ENCODE peak calls at places on chromosomes 6 and 20, in six cellular contexts. One of them, this sample, is unnamed. For H3K4me1, the result is how much of the 10 kb centered on the place peaks cover.

GRCh38 chr6:83536034-83536646 is 23.8 kb downstream of the PRSS35 start:
- DNase-seq in body of pancreas: peak
- DNase-seq in A549: peak
- DNase-seq in cardiac muscle cell: peak
- DNase-seq in breast epithelium: no peak
- DNase-seq in heart right ventricle: no peak
- DNase-seq in this sample: no peak

GRCh38 chr6:99790679-99791078 is 184.0 kb downstream of the PRDM13 start:
- DNase-seq in breast epithelium: no peak
- DNase-seq in A549: no peak
- DNase-seq in body of pancreas: no peak
- DNase-seq in cardiac muscle cell: no peak
- DNase-seq in heart right ventricle: no peak
- DNase-seq in this sample: no peak

GRCh38 chr6:26030716-26031115 is 56.5 kb upstream of the HFE start:
- DNase-seq in body of pancreas: no peak
- DNase-seq in cardiac muscle cell: no peak
- DNase-seq in heart right ventricle: no peak
- DNase-seq in A549: no peak
- DNase-seq in breast epithelium: no peak
- DNase-seq in this sample: no peak

GRCh38 chr6:121590438-121590837 is 155.0 kb downstream of the GJA1 start:
- DNase-seq in cardiac muscle cell: peak
- DNase-seq in body of pancreas: no peak
- DNase-seq in A549: no peak
- DNase-seq in heart right ventricle: no peak
- DNase-seq in breast epithelium: no peak
- DNase-seq in this sample: no peak

GRCh38 chr6:10250655-10251220 is 164.1 kb downstream of the TFAP2A start:
- DNase-seq in cardiac muscle cell: no peak
- DNase-seq in heart right ventricle: no peak
- DNase-seq in breast epithelium: no peak
- DNase-seq in body of pancreas: no peak
- DNase-seq in A549: no peak
- DNase-seq in this sample: no peak

GRCh38 chr6:132401941-132402275 is 633 bp upstream of the MOXD1 start:
- DNase-seq in heart right ventricle: no peak
- DNase-seq in breast epithelium: no peak
- DNase-seq in cardiac muscle cell: no peak
- DNase-seq in body of pancreas: no peak
- DNase-seq in A549: no peak
- DNase-seq in this sample: no peak

GRCh38 chr6:139904572-139904971 is 530.1 kb upstream of the CITED2 start:
- DNase-seq in cardiac muscle cell: no peak
- DNase-seq in breast epithelium: no peak
- DNase-seq in body of pancreas: no peak
- DNase-seq in A549: no peak
- DNase-seq in heart right ventricle: no peak
- DNase-seq in this sample: no peak

GRCh38 chr6:56076033-56076432 is 171.3 kb downstream of the COL21A1 start:
- DNase-seq in cardiac muscle cell: peak
- DNase-seq in breast epithelium: no peak
- DNase-seq in A549: no peak
- DNase-seq in heart right ventricle: no peak
- DNase-seq in body of pancreas: no peak
- DNase-seq in this sample: no peak

GRCh38 chr20:44609511-44610312 is 27.3 kb downstream of the PKIG start:
- DNase-seq in heart right ventricle: peak
- DNase-seq in breast epithelium: peak
- DNase-seq in A549: peak
- DNase-seq in cardiac muscle cell: peak
- DNase-seq in body of pancreas: peak
- DNase-seq in this sample: peak

GRCh38 chr20:64051532-64052325 is 2.3 kb upstream of the SOX18 start:
- DNase-seq in breast epithelium: peak
- DNase-seq in A549: no peak
- DNase-seq in heart right ventricle: peak
- DNase-seq in cardiac muscle cell: no peak
- DNase-seq in body of pancreas: no peak
- DNase-seq in this sample: peak

GRCh38 chr20:13741879-13742278 is 42.8 kb downstream of the ESF1 start:
- DNase-seq in A549: no peak
- DNase-seq in breast epithelium: no peak
- DNase-seq in cardiac muscle cell: no peak
- DNase-seq in heart right ventricle: no peak
- DNase-seq in body of pancreas: no peak
- DNase-seq in this sample: no peak

GRCh38 chr20:24081077-24081476 is 92.5 kb upstream of the GGTLC1 start:
- DNase-seq in body of pancreas: no peak
- DNase-seq in A549: no peak
- DNase-seq in cardiac muscle cell: no peak
- DNase-seq in heart right ventricle: no peak
- DNase-seq in breast epithelium: no peak
- DNase-seq in this sample: no peak

GRCh38 chr6:24968711-24969110 is 33.0 kb upstream of the RIPOR2 start:
- DNase-seq in cardiac muscle cell: no peak
- DNase-seq in body of pancreas: no peak
- DNase-seq in heart right ventricle: no peak
- DNase-seq in breast epithelium: no peak
- DNase-seq in A549: no peak
- DNase-seq in this sample: no peak

GRCh38 chr6:31740397-31741223 is 805 bp downstream of the MSH5 start:
- DNase-seq in breast epithelium: no peak
- DNase-seq in heart right ventricle: peak
- DNase-seq in cardiac muscle cell: no peak
- DNase-seq in A549: no peak
- DNase-seq in body of pancreas: no peak
- DNase-seq in this sample: no peak

GRCh38 chr6:152571089-152571488 is 66.1 kb downstream of the SYNE1 start:
- DNase-seq in heart right ventricle: no peak
- DNase-seq in body of pancreas: no peak
- DNase-seq in A549: no peak
- DNase-seq in cardiac muscle cell: peak
- DNase-seq in breast epithelium: no peak
- DNase-seq in this sample: no peak

GRCh38 chr6:16257999-16258708 is 19.8 kb downstream of the GMPR start:
- DNase-seq in A549: no peak
- DNase-seq in breast epithelium: peak
- DNase-seq in heart right ventricle: peak
- DNase-seq in body of pancreas: no peak
- DNase-seq in cardiac muscle cell: peak
- DNase-seq in this sample: peak

GRCh38 chr6:56637640-56638039 is 5.0 kb downstream of the DST start:
- DNase-seq in A549: peak
- DNase-seq in heart right ventricle: no peak
- DNase-seq in breast epithelium: no peak
- DNase-seq in body of pancreas: peak
- DNase-seq in cardiac muscle cell: peak
- DNase-seq in this sample: no peak

GRCh38 chr6:73710470-73710869 is 14.5 kb downstream of the CD109 start:
- DNase-seq in A549: no peak
- DNase-seq in heart right ventricle: no peak
- DNase-seq in body of pancreas: no peak
- DNase-seq in cardiac muscle cell: peak
- DNase-seq in breast epithelium: peak
- DNase-seq in this sample: no peak

GRCh38 chr6:90868256-90868655 is 281.4 kb upstream of the MAP3K7 start:
- DNase-seq in body of pancreas: no peak
- DNase-seq in A549: no peak
- DNase-seq in breast epithelium: no peak
- DNase-seq in heart right ventricle: no peak
- DNase-seq in cardiac muscle cell: no peak
- DNase-seq in this sample: no peak

GRCh38 chr6:44925100-44925739 is 402.9 kb upstream of the RUNX2 start:
- DNase-seq in A549: no peak
- DNase-seq in body of pancreas: peak
- DNase-seq in breast epithelium: no peak
- DNase-seq in cardiac muscle cell: peak
- DNase-seq in heart right ventricle: no peak
- DNase-seq in this sample: no peak

GRCh38 chr6:42394881-42395620 is 56.7 kb downstream of the TRERF1 start:
- DNase-seq in body of pancreas: peak
- DNase-seq in A549: no peak
- DNase-seq in cardiac muscle cell: no peak
- DNase-seq in breast epithelium: no peak
- DNase-seq in heart right ventricle: no peak
- DNase-seq in this sample: no peak

GRCh38 chr20:63274381-63275228 is 2.0 kb downstream of the ARFGAP1 start:
- DNase-seq in heart right ventricle: no peak
- DNase-seq in breast epithelium: no peak
- DNase-seq in A549: no peak
- DNase-seq in body of pancreas: peak
- DNase-seq in cardiac muscle cell: no peak
- DNase-seq in this sample: no peak

GRCh38 chr6:16129623-16130243 is 847 bp downstream of the MYLIP start:
- DNase-seq in body of pancreas: peak
- DNase-seq in A549: peak
- DNase-seq in breast epithelium: peak
- DNase-seq in cardiac muscle cell: peak
- DNase-seq in heart right ventricle: no peak
- DNase-seq in this sample: peak

GRCh38 chr6:16766043-16766521 is 4.8 kb upstream of the ATXN1 start:
- DNase-seq in heart right ventricle: no peak
- DNase-seq in body of pancreas: no peak
- DNase-seq in A549: no peak
- DNase-seq in cardiac muscle cell: no peak
- DNase-seq in breast epithelium: no peak
- DNase-seq in this sample: no peak

GRCh38 chr6:156146891-156147290 is 630.3 kb upstream of the ARID1B start:
- DNase-seq in heart right ventricle: no peak
- DNase-seq in cardiac muscle cell: no peak
- DNase-seq in breast epithelium: no peak
- DNase-seq in A549: no peak
- DNase-seq in body of pancreas: no peak
- DNase-seq in this sample: no peak

GRCh38 chr6:7973603-7974002 is 63.0 kb upstream of the TXNDC5 start:
- DNase-seq in heart right ventricle: no peak
- DNase-seq in breast epithelium: no peak
- DNase-seq in cardiac muscle cell: no peak
- DNase-seq in A549: no peak
- DNase-seq in body of pancreas: no peak
- DNase-seq in this sample: no peak

GRCh38 chr6:7976485-7977010 is 66.0 kb upstream of the TXNDC5 start:
- DNase-seq in breast epithelium: no peak
- DNase-seq in A549: no peak
- DNase-seq in body of pancreas: no peak
- DNase-seq in heart right ventricle: no peak
- DNase-seq in cardiac muscle cell: no peak
- DNase-seq in this sample: no peak

GRCh38 chr6:7974932-7975763 is 64.6 kb upstream of the TXNDC5 start:
- DNase-seq in heart right ventricle: peak
- DNase-seq in cardiac muscle cell: peak
- DNase-seq in breast epithelium: peak
- DNase-seq in A549: peak
- DNase-seq in body of pancreas: peak
- DNase-seq in this sample: peak

GRCh38 chr6:7974553-7974931 is 64.0 kb upstream of the TXNDC5 start:
- DNase-seq in breast epithelium: no peak
- DNase-seq in heart right ventricle: no peak
- DNase-seq in cardiac muscle cell: no peak
- DNase-seq in A549: no peak
- DNase-seq in body of pancreas: no peak
- DNase-seq in this sample: no peak

GRCh38 chr6:7975764-7976146 is 65.2 kb upstream of the TXNDC5 start:
- DNase-seq in heart right ventricle: peak
- DNase-seq in cardiac muscle cell: peak
- DNase-seq in body of pancreas: peak
- DNase-seq in breast epithelium: peak
- DNase-seq in A549: no peak
- DNase-seq in this sample: peak
- H3K27ac ChIP-seq in heart right ventricle: peak
- H3K27ac ChIP-seq in cardiac muscle cell: no peak
- H3K27ac ChIP-seq in body of pancreas: no peak
- H3K27ac ChIP-seq in breast epithelium: peak
- H3K27ac ChIP-seq in A549: peak
- H3K27ac ChIP-seq in this sample: peak

GRCh38 chr20:38383147-38383546 is 36.9 kb downstream of the LBP start:
- DNase-seq in body of pancreas: no peak
- DNase-seq in A549: no peak
- DNase-seq in heart right ventricle: no peak
- DNase-seq in breast epithelium: no peak
- DNase-seq in cardiac muscle cell: no peak
- DNase-seq in this sample: no peak

GRCh38 chr20:38392356-38392755 is 42.8 kb downstream of the SNHG17 start:
- DNase-seq in breast epithelium: no peak
- DNase-seq in body of pancreas: no peak
- DNase-seq in heart right ventricle: no peak
- DNase-seq in A549: no peak
- DNase-seq in cardiac muscle cell: no peak
- DNase-seq in this sample: no peak

GRCh38 chr20:38386852-38387251 is 40.6 kb downstream of the LBP start:
- DNase-seq in breast epithelium: no peak
- DNase-seq in cardiac muscle cell: no peak
- DNase-seq in body of pancreas: no peak
- DNase-seq in A549: no peak
- DNase-seq in heart right ventricle: no peak
- DNase-seq in this sample: no peak

GRCh38 chr20:38386004-38386403 is 39.7 kb downstream of the LBP start:
- DNase-seq in heart right ventricle: no peak
- DNase-seq in cardiac muscle cell: no peak
- DNase-seq in breast epithelium: no peak
- DNase-seq in A549: no peak
- DNase-seq in body of pancreas: no peak
- DNase-seq in this sample: no peak

GRCh38 chr20:38387953-38388352 is 41.7 kb downstream of the LBP start:
- DNase-seq in heart right ventricle: no peak
- DNase-seq in body of pancreas: no peak
- DNase-seq in breast epithelium: no peak
- DNase-seq in cardiac muscle cell: no peak
- DNase-seq in A549: no peak
- DNase-seq in this sample: no peak
- TF ChIP-seq CTCF in heart right ventricle: no peak
- TF ChIP-seq CTCF in body of pancreas: no peak
- TF ChIP-seq CTCF in breast epithelium: no peak
- TF ChIP-seq CTCF in cardiac muscle cell: no peak
- TF ChIP-seq CTCF in A549: peak
- TF ChIP-seq CTCF in this sample: no peak

GRCh38 chr6:71527831-71528377 is 239.3 kb downstream of the OGFRL1 start:
- DNase-seq in breast epithelium: no peak
- DNase-seq in cardiac muscle cell: peak
- DNase-seq in body of pancreas: no peak
- DNase-seq in heart right ventricle: no peak
- DNase-seq in A549: no peak
- DNase-seq in this sample: no peak
- H3K4me1 ChIP-seq in breast epithelium: under half
- H3K4me1 ChIP-seq in cardiac muscle cell: under half
- H3K4me1 ChIP-seq in body of pancreas: under half
- H3K4me1 ChIP-seq in heart right ventricle: under half
- H3K4me1 ChIP-seq in A549: under half
- H3K4me1 ChIP-seq in this sample: under half

DNA sequence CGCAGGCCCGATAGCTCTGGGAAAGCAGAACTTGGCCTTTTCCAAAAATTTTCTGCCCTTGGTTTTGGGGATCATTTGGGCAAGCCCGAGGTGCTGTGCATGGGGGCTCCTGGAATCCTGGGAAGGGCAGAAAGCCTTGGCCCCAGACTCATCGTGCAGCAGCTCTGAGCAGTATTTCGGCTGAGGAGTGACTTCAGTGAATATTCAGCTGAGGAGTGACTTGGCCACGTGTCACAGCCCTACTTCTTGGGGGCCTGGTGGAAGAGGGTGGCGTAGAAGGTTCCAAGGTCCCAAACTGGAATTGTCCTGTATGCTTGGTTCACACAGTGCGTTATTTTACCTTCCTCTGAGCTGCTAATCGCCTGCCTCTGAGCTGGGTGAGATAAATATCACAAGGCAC is 1.1 kb upstream of the BMP2 start:
- DNase-seq in cardiac muscle cell: no peak
- DNase-seq in A549: no peak
- DNase-seq in breast epithelium: no peak
- DNase-seq in body of pancreas: no peak
- DNase-seq in heart right ventricle: no peak
- DNase-seq in this sample: no peak
- H3K27ac ChIP-seq in cardiac muscle cell: peak
- H3K27ac ChIP-seq in A549: no peak
- H3K27ac ChIP-seq in breast epithelium: no peak
- H3K27ac ChIP-seq in body of pancreas: no peak
- H3K27ac ChIP-seq in heart right ventricle: no peak
- H3K27ac ChIP-seq in this sample: no peak